ENCODE peak calls at places on chromosomes 4 and X, in seven cellular contexts. U is A549, D is GM12878, Y is WTC11, X is H1, N is HCT116, W is endothelial cell of umbilical vein. A is an unnamed sample.

GRCh38 chr4:122045533-122045932 is 93.7 kb upstream of the TRPC3 start:
- DNase-seq in Y (no peak), X (no peak), U (peak), D (no peak), N (peak), W (peak), A (no peak)

GRCh38 chr4:109921384-109921808 is 8.7 kb downstream of the EGF start:
- DNase-seq in N (no peak), X (no peak), W (no peak), D (no peak), Y (no peak), U (peak), A (no peak)

GRCh38 chrX:29478336-29479069 is 736.9 kb upstream of the MAGEB2 start:
- DNase-seq in U (peak), Y (peak), N (peak), D (peak), W (peak), X (peak), A (peak)

GRCh38 chrX:143632625-143633387 is 3.1 kb downstream of the SLITRK4 start:
- DNase-seq in X (no peak), U (no peak), D (no peak), Y (no peak), N (no peak), W (no peak), A (peak)

GRCh38 chr4:136873555-136873954 is 658.7 kb downstream of the PCDH18 start:
- DNase-seq in N (no peak), W (no peak), U (no peak), X (no peak), D (no peak), Y (no peak), A (no peak)

GRCh38 chr4:153028535-153028934 is 92.4 kb downstream of the FHDC1 start:
- DNase-seq in X (no peak), U (no peak), W (no peak), D (no peak), Y (no peak), N (no peak), A (no peak)

GRCh38 chrX:68419934-68420333 is 13.4 kb downstream of the OPHN1 start:
- DNase-seq in D (no peak), X (no peak), U (no peak), W (no peak), Y (no peak), N (no peak), A (peak)

GRCh38 chrX:12978205-12979010 is 3.5 kb downstream of the TMSB4X start:
- DNase-seq in Y (peak), W (peak), U (peak), D (no peak), X (no peak), N (no peak), A (peak)

GRCh38 chr4:155543126-155543765 is 123.4 kb upstream of the GUCY1A1 start:
- DNase-seq in U (no peak), X (no peak), N (no peak), W (peak), D (no peak), Y (no peak), A (no peak)

GRCh38 chr4:24805566-24805965 is 10.2 kb downstream of the SOD3 start:
- DNase-seq in X (peak), U (no peak), Y (no peak), N (no peak), D (no peak), W (no peak), A (no peak)

GRCh38 chr4:140789752-140790151 is 33.6 kb upstream of the TBC1D9 start:
- DNase-seq in U (no peak), N (no peak), D (no peak), Y (no peak), X (no peak), W (no peak), A (no peak)

GRCh38 chrX:48702032-48702431 is 5.5 kb downstream of the SUV39H1 start:
- DNase-seq in W (no peak), Y (no peak), N (no peak), D (no peak), X (no peak), U (no peak), A (no peak)

GRCh38 chrX:71911023-71911730 is 532 bp downstream of the NHSL2 start:
- DNase-seq in Y (peak), U (peak), X (peak), N (no peak), W (no peak), D (no peak), A (peak)

GRCh38 chr4:98260047-98260578 is 1.1 kb upstream of the RAP1GDS1 start:
- DNase-seq in D (no peak), W (peak), Y (peak), U (no peak), N (peak), X (no peak), A (no peak)

GRCh38 chr4:75708218-75708691 is 16.1 kb upstream of the USO1 start:
- DNase-seq in D (no peak), U (peak), Y (peak), W (no peak), N (no peak), X (peak), A (peak)

GRCh38 chrX:109890910-109891502 is 111.9 kb upstream of the TMEM164 start:
- DNase-seq in N (peak), U (peak), W (peak), Y (peak), X (peak), D (no peak), A (peak)

GRCh38 chr4:86834901-86835300 is 14.3 kb downstream of the SLC10A6 start:
- DNase-seq in U (no peak), Y (no peak), X (no peak), N (no peak), D (no peak), W (no peak), A (no peak)

DNA sequence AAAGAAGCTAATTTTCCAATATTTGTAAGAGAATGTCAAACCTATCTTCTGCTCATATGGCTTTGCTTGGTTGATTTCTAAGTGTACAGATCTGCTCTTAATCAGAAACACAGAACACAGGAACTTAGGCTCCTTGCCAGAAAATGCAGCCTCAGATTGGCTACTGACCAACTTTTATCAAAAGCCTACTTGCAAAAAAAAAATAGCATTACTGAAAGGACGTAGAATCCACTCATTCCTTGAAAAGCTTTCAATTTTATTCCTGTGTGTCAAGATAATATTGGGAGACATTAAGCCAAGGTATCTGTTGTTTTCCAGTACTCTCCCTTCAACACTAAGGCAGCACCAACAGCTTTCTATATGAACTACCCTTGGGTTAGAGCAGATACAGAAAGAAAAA is 127.6 kb upstream of the INTU start:
- DNase-seq in W (peak), Y (no peak), X (no peak), D (no peak), U (no peak), N (no peak), A (no peak)
- TF ChIP-seq MAX in W (no peak), Y (no peak), X (no peak), D (no peak), U (no peak), N (no peak), A (no peak)

GRCh38 chr4:8771258-8771590 is 100.4 kb downstream of the HMX1 start:
- DNase-seq in W (no peak), X (no peak), N (no peak), U (no peak), D (no peak), Y (no peak), A (no peak)
- TF ChIP-seq MAX in W (no peak), X (no peak), N (no peak), U (no peak), D (no peak), Y (no peak), A (no peak)

GRCh38 chr4:119550857-119551532 is 77.6 kb downstream of the PDE5A start:
- DNase-seq in W (no peak), N (no peak), X (no peak), Y (peak), D (no peak), U (no peak), A (no peak)
- TF ChIP-seq MAX in W (no peak), N (no peak), X (no peak), Y (no peak), D (no peak), U (no peak), A (no peak)

GRCh38 chrX:54413753-54414152 is 26.5 kb upstream of the TSR2 start:
- DNase-seq in U (no peak), D (no peak), N (no peak), Y (no peak), X (no peak), W (no peak), A (peak)
- TF ChIP-seq MAX in U (no peak), D (no peak), N (no peak), Y (no peak), X (no peak), W (no peak), A (no peak)

DNA sequence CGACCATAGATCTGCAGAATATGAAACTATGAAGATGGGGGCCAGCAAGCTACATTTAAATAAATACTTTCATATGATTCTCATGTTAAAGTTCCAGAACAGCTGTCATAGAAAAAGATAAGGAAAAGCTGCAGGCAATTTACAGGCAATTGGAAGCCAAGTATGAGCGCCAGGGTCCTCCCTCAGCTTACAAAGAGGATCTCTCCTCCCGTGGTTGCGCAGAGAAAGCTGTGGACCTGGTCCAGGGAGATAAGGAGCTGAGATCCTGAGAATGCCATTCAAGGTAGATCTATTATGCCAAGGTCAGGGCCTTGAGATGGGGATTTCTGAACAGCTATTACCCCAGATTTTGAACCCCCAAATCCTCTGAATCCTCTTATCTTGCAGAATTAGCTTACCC is 25.7 kb upstream of the FRAS1 start:
- DNase-seq in X (no peak), Y (no peak), D (no peak), N (no peak), U (no peak), W (no peak), A (no peak)
- TF ChIP-seq MAX in X (no peak), Y (no peak), D (no peak), N (no peak), U (no peak), W (no peak), A (no peak)

GRCh38 chrX:155005190-155005589 is 17.3 kb downstream of the F8 start:
- DNase-seq in X (no peak), D (no peak), Y (no peak), U (no peak), W (no peak), N (no peak), A (no peak)

GRCh38 chrX:155009994-155010472 is 12.5 kb downstream of the F8 start:
- DNase-seq in X (no peak), N (no peak), U (no peak), Y (no peak), D (no peak), W (peak), A (no peak)
- TF ChIP-seq MAX in X (no peak), N (no peak), U (no peak), Y (no peak), D (no peak), W (no peak), A (no peak)

DNA sequence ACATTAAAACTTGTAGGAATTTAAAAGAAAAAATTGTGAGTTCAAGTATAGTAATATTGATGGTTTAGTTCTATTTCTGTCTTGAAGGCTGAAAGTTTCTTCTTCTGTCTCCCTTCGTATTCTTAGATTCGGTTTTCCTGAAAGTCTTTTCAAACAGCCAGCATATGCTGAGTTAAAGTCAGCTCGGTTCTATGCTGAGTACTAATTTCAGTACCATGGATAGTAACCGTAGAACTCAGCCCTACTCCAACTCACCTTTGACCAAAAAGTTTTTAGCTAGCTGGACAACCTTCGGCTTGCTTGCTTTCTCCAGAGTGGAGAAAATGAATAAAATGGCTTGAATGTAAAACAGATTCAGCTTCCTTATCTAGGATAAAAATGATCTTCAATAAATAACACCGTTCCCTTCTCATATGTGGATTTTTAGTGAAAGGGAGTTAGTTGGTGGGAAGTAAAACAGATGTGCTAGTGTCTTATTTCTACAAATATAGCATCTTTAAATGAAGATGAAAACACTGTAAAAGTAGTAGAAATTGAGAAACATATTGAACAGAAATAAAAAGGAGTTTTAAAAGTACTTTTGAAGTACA is 5.2 kb downstream of the POU4F2 start:
- DNase-seq in U (no peak), D (no peak), Y (no peak), W (peak), N (no peak), X (no peak), A (peak)
- TF ChIP-seq MAX in U (no peak), D (no peak), Y (no peak), W (no peak), N (no peak), X (no peak), A (no peak)

DNA sequence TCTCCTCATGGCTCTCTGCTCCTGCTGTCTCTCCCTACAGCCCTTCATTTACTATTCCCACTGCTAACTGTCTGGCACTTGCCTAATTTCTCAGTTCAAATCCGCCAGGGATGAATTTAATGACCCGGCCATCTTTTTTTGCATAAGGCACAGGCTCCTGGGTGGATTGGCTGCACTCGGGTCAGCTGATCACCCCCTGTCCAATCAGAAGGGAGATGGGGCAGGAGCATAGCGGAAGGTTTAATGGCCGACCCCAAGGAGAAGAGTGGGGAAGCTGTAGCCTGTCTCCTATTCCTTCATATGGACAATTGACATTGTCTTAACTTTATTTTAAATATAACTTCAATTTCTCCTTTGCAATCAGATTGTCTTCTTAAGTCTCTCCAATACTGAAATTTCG is 55.4 kb downstream of the SMIM20 start:
- DNase-seq in X (no peak), U (no peak), N (no peak), W (no peak), Y (no peak), D (no peak), A (no peak)
- TF ChIP-seq MAX in X (no peak), U (no peak), N (no peak), W (no peak), Y (no peak), D (no peak), A (no peak)

GRCh38 chr4:184062769-184063168 is 154.9 kb downstream of the ENPP6 start:
- DNase-seq in X (no peak), U (no peak), W (no peak), D (no peak), Y (no peak), N (no peak), A (peak)
- TF ChIP-seq MAX in X (no peak), U (no peak), W (no peak), D (no peak), Y (no peak), N (no peak), A (no peak)

DNA sequence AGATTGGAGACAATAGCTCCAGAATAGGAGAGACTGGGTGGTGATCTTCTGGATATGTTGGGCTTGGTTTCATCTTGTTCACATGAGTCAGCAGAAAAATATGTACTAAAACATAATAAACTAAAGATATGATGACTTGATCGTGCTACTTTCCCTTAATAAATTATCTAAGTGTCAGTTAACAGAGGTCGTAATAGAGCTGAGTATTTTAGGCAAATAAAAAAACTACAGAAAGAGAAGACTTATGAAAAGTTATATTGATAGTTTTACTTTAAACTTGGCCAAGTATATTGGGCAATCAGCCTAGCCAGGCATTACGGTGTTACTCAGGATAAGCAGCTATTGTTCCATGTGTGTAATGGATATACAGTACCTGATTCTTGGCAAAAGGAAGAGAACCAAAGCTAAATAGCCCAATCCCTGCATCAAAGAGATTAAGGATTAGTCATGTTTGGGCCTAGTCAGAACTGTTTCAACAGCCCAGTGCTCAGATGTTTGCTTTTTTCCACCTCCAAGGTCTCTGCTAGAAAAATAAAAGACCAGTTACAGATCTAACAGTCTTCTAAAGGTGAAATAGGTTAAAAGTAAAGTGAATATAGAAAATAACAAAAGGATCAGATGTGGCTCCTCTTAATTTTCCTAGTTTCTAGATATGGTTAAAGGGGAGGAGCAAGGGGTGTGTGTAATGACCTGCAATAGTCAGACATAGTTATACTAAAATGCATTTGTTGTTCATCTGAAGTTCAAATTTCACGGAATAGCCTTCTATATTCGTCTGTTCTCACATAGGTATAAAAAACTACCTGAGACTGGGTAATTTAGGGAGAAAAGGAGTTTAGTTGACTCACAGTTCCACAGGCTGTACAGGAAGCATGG is 262.6 kb downstream of the ADGRL3 start:
- DNase-seq in U (peak), Y (no peak), D (no peak), X (no peak), W (peak), N (no peak), A (no peak)
- TF ChIP-seq MAX in U (no peak), Y (no peak), D (no peak), X (no peak), W (no peak), N (no peak), A (no peak)